ENCODE peak calls at places on chromosomes 11 and 22, in four cellular contexts. N is Panc1; H is cardiac muscle cell; R is CD8-positive, alpha-beta T cell. T is an unnamed sample.
A peak's percentile ranks its signal among the peaks of the same experiment; 100 is the strongest.

GRCh38 chr11:68546555-68546954 is 86.0 kb downstream of the PPP6R3 start:
- DNase-seq in N (no peak), H (no peak), R (no peak), T (no peak)

GRCh38 chr11:94948070-94948617 is 25.2 kb downstream of the CWC15 start:
- DNase-seq in N (no peak), H (no peak), R (no peak), T (no peak)

GRCh38 chr11:1805525-1805924 is 29.3 kb upstream of the SYT8 start:
- DNase-seq in N (no peak), H (no peak), R (no peak), T (no peak)

GRCh38 chr11:112780351-112781043 is 180.7 kb upstream of the NCAM1 start:
- DNase-seq in N (no peak), H (no peak), R (no peak), T (no peak)

GRCh38 chr11:78784321-78785061 is 209.8 kb upstream of the NARS2 start:
- DNase-seq in N (no peak), H (no peak), R (no peak), T (no peak)

GRCh38 chr11:45232341-45233080 is 53.6 kb downstream of the SYT13 start:
- DNase-seq in N (no peak), H (no peak), R (no peak), T (no peak)

GRCh38 chr11:122852071-122852831 is 14.0 kb downstream of the CRTAM start:
- DNase-seq in N (no peak), H (no peak), R (no peak), T (no peak)

GRCh38 chr22:29270475-29271271 is 2.6 kb downstream of the EWSR1 start:
- DNase-seq in N (peak; percentile 12), H (no peak), R (no peak), T (no peak)

GRCh38 chr11:61041755-61042518 is 60.4 kb upstream of the CD5 start:
- DNase-seq in N (no peak), H (peak; percentile 82), R (peak; percentile 63), T (peak; percentile 51)

DNA sequence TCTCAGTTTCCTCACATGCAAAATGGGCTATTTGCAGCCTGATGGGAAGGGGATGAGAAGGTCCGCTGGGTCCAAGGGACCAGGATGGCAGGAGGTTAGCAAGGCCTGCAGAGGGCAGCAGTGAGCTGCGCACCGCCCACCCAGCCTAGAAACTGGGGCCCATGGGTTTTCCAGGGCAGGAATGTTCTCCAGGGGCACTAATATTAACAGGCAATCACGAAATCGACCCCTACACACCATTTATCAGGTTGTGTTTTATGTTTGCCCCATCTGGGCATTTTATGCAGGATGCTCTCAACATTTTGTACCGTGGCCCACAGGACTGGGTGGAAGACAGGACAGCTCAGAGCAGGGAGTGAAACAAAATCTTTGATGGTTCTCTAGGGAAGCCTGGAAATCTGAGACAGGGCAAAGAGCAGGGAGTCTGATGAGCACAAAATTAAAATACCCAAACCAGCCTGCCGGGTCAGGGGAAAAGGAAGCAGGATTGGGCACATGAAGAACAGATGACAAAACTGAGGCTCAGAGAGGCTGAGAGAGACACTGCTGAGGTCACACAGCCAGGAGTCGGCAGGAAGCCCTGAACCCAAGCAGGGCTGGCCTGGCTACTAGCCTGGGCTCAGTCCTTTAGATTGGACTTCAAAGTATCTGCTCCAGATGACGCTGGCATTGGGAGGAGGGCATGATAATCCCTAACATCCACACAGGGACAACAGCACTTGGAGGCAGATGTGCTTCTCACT is 1.6 kb upstream of the BCR start:
- DNase-seq in N (peak; percentile 28), H (peak; percentile 82), R (peak; percentile 35), T (peak; percentile 76)
- TF ChIP-seq CTCF in N (peak; percentile 93), H (peak; percentile 99), R (peak; percentile 98), T (peak; percentile 96)

GRCh38 chr11:131512228-131512627 is 141.8 kb downstream of the NTM start:
- DNase-seq in N (no peak), H (no peak), R (no peak), T (no peak)

GRCh38 chr11:131511794-131512193 is 141.4 kb downstream of the NTM start:
- DNase-seq in N (peak; percentile 2), H (peak; percentile 54), R (no peak), T (peak; percentile 23)

GRCh38 chr11:131506376-131506775 is 136.0 kb downstream of the NTM start:
- DNase-seq in N (no peak), H (no peak), R (no peak), T (no peak)

GRCh38 chr11:131514062-131514461 is 143.6 kb downstream of the NTM start:
- DNase-seq in N (no peak), H (no peak), R (no peak), T (no peak)

DNA sequence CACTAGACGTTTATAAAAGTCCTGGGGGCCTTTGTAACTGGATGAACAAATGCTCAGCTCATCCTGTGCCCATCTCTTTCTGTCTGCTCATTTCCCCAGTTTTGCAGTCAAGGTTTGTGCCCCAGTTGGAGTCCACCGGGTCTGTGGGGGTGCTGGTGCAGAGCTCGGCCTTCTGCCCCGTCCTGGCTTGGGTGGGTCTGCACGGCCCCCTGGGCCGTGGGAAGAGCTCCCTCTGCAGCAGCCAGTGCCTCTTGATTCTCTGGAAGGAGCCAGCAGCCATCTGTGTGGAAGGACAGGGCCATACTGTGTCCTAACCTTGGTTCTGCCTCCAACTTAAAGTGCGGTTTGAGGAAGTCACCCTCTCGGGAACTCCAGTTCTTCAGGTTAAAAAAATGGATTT is 140.2 kb downstream of the NTM start:
- DNase-seq in N (no peak), H (no peak), R (no peak), T (no peak)
- TF ChIP-seq CTCF in N (no peak), H (no peak), R (no peak), T (no peak)

GRCh38 chr11:405976-406795 is 8.6 kb downstream of the SIGIRR start:
- DNase-seq in N (no peak), H (no peak), R (no peak), T (no peak)
- TF ChIP-seq CTCF in N (peak; percentile 0), H (no peak), R (no peak), T (no peak)

GRCh38 chr22:45878901-45879551 is 97.9 kb downstream of the WNT7B start:
- DNase-seq in N (no peak), H (no peak), R (no peak), T (no peak)
- TF ChIP-seq CTCF in N (no peak), H (no peak), R (no peak), T (no peak)

DNA sequence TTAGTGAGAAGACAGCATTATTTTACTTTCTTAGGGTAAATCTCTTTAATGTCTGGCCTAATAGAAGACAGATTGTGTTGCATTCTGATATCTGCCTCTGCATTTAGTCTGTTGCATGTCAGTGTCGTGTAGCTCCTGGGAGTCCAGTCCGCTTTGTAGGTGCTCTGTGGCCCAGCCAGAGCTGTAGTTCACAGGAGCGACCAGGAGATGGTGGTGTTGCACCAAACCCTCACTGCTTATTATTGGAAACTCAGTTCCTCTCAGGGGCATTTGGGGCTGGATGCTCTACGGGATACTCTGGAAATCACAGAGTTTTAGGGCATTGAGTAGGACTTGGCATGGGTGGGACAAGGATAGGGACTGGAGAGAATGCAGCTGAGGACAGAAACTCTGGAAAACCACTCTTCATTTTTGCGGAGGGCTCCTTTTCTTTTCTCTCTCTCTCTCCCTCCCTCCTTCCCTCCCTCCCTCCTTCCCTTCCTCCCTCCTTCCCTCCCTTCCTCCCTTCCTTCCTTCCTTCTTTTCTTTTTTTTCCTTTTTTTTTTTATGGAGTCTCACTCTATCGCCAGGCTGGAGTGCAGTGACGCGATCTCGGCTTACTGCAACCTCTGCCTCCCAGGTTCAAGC is 21.7 kb downstream of the MIAT start:
- DNase-seq in N (peak; percentile 60), H (peak; percentile 80), R (peak; percentile 37), T (peak; percentile 87)
- TF ChIP-seq CTCF in N (peak; percentile 90), H (peak; percentile 98), R (peak; percentile 97), T (peak; percentile 87)

GRCh38 chr11:62705401-62705800 is 1.8 kb downstream of the BSCL2 start:
- DNase-seq in N (no peak), H (no peak), R (no peak), T (no peak)
- TF ChIP-seq CTCF in N (no peak), H (no peak), R (no peak), T (no peak)

DNA sequence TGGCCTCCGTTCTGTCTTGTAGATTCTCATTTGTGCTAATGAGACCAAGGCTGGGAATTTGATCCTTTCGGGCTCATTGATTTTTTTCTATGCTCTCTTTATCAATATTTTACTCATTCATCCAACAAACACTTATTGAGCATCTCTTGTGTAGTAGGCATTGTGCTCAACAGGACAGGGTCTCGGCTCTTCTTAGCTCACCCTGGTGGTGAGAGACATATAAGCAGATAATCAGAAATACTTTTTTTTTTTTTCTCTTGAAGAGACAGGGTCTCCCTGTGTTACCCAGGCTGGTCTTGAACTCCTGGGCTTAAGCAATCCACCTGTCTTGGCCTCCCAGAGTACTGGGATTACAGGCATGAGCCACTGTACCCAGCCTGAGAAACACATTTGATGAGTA is 48.0 kb upstream of the SLC5A1 start:
- DNase-seq in N (no peak), H (no peak), R (no peak), T (no peak)
- TF ChIP-seq CTCF in N (peak; percentile 31), H (peak; percentile 13), R (no peak), T (peak; percentile 50)